ENCODE peak calls at places on chromosomes 13 and 19, in ten cellular contexts. Q is sigmoid colon, G is H1, B is body of pancreas, E is IMR-90, V is HepG2, N is upper lobe of left lung, T is stomach, O is Peyer's patch, Y is breast epithelium. C is an unnamed sample.

GRCh38 chr13:21326155-21327030 is 132.7 kb downstream of the ZDHHC20 start:
- DNase-seq in Q (peak), G (peak), B (peak), E (peak), V (no peak), N (peak), T (peak), O (peak), Y (no peak), C (no peak)

GRCh38 chr13:69959041-69959440 is 148.6 kb upstream of the ATXN8OS start:
- DNase-seq in Q (no peak), G (no peak), B (no peak), E (no peak), V (no peak), N (no peak), T (no peak), O (no peak), Y (no peak), C (no peak)

GRCh38 chr19:4322942-4323665 is 15.5 kb downstream of the STAP2 start:
- DNase-seq in Q (no peak), G (no peak), B (peak), E (no peak), V (no peak), N (peak), T (peak), O (no peak), Y (no peak), C (no peak)

GRCh38 chr19:13441810-13442512 is 64.3 kb downstream of the CACNA1A start:
- DNase-seq in Q (no peak), G (peak), B (peak), E (peak), V (peak), N (no peak), T (no peak), O (peak), Y (peak), C (no peak)

GRCh38 chr19:44951179-44952159 is 3.7 kb upstream of the CLPTM1 start:
- DNase-seq in Q (peak), G (peak), B (peak), E (peak), V (peak), N (no peak), T (peak), O (peak), Y (peak), C (no peak)

GRCh38 chr13:99434258-99434788 is 66.9 kb upstream of the TM9SF2 start:
- DNase-seq in Q (no peak), G (no peak), B (no peak), E (no peak), V (peak), N (no peak), T (peak), O (peak), Y (no peak), C (no peak)

GRCh38 chr13:97191143-97191542 is 31.0 kb upstream of the MBNL2 start:
- DNase-seq in Q (no peak), G (no peak), B (no peak), E (no peak), V (no peak), N (no peak), T (no peak), O (peak), Y (no peak), C (no peak)

GRCh38 chr13:28117689-28118377 is 17.5 kb upstream of the FLT3 start:
- DNase-seq in Q (no peak), G (no peak), B (peak), E (no peak), V (no peak), N (no peak), T (peak), O (peak), Y (no peak), C (no peak)

GRCh38 chr13:83622422-83622784 is 259.9 kb downstream of the SLITRK1 start:
- DNase-seq in Q (no peak), G (no peak), B (no peak), E (peak), V (no peak), N (no peak), T (no peak), O (no peak), Y (no peak), C (no peak)

GRCh38 chr13:35164324-35164932 is 222.4 kb downstream of the NBEA start:
- DNase-seq in Q (no peak), G (no peak), B (no peak), E (peak), V (peak), N (no peak), T (no peak), O (no peak), Y (no peak), C (no peak)

GRCh38 chr19:33796164-33797100 is at the start of gene KCTD15:
- DNase-seq in Q (no peak), G (peak), B (peak), E (peak), V (no peak), N (peak), T (peak), O (no peak), Y (no peak), C (no peak)

GRCh38 chr19:8000298-8001038 is 5.0 kb downstream of the ELAVL1 start:
- DNase-seq in Q (no peak), G (no peak), B (peak), E (no peak), V (no peak), N (no peak), T (no peak), O (no peak), Y (no peak), C (no peak)

GRCh38 chr13:109521719-109522118 is 264.7 kb downstream of the IRS2 start:
- DNase-seq in Q (no peak), G (no peak), B (no peak), E (no peak), V (no peak), N (peak), T (no peak), O (no peak), Y (no peak), C (no peak)

GRCh38 chr19:8887364-8887763 is 55.2 kb downstream of the MBD3L1 start:
- DNase-seq in Q (no peak), G (no peak), B (no peak), E (no peak), V (no peak), N (no peak), T (no peak), O (no peak), Y (no peak), C (no peak)

GRCh38 chr19:41449079-41449864 is 6.3 kb downstream of the ERICH4 start:
- DNase-seq in Q (peak), G (peak), B (peak), E (peak), V (peak), N (peak), T (peak), O (peak), Y (peak), C (no peak)

GRCh38 chr13:101649490-101650126 is 197.1 kb downstream of the ITGBL1 start:
- DNase-seq in Q (no peak), G (no peak), B (no peak), E (peak), V (no peak), N (no peak), T (no peak), O (no peak), Y (no peak), C (no peak)

GRCh38 chr13:33800646-33801186 is 17.2 kb upstream of the RFC3 start:
- DNase-seq in Q (no peak), G (no peak), B (no peak), E (no peak), V (no peak), N (no peak), T (no peak), O (no peak), Y (no peak), C (no peak)

GRCh38 chr19:1395194-1396018 is 5.9 kb downstream of the GAMT start:
- DNase-seq in Q (no peak), G (no peak), B (peak), E (no peak), V (no peak), N (peak), T (peak), O (no peak), Y (no peak), C (no peak)

GRCh38 chr13:31261241-31261640 is 61.5 kb downstream of the B3GLCT start:
- DNase-seq in Q (no peak), G (no peak), B (no peak), E (no peak), V (no peak), N (no peak), T (no peak), O (no peak), Y (no peak), C (no peak)

GRCh38 chr13:65638572-65639168 is 1591.5 kb downstream of the PCDH9 start:
- DNase-seq in Q (no peak), G (no peak), B (no peak), E (peak), V (peak), N (no peak), T (no peak), O (no peak), Y (no peak), C (no peak)

GRCh38 chr13:41827507-41828213 is 133.2 kb downstream of the VWA8 start:
- DNase-seq in Q (no peak), G (no peak), B (no peak), E (peak), V (no peak), N (no peak), T (no peak), O (no peak), Y (no peak), C (no peak)

GRCh38 chr13:100694722-100695644 is 20.4 kb upstream of the TMTC4 start:
- DNase-seq in Q (no peak), G (peak), B (peak), E (peak), V (peak), N (no peak), T (peak), O (peak), Y (no peak), C (no peak)

GRCh38 chr13:98785405-98785804 is 32.9 kb upstream of the SLC15A1 start:
- DNase-seq in Q (no peak), G (no peak), B (no peak), E (no peak), V (no peak), N (no peak), T (no peak), O (peak), Y (no peak), C (no peak)

GRCh38 chr13:30340367-30341184 is 33.2 kb upstream of the KATNAL1 start:
- DNase-seq in Q (peak), G (no peak), B (peak), E (peak), V (no peak), N (no peak), T (no peak), O (peak), Y (no peak), C (peak)

GRCh38 chr13:39597828-39598227 is 5.2 kb downstream of the LHFPL6 start:
- DNase-seq in Q (no peak), G (no peak), B (no peak), E (peak), V (no peak), N (no peak), T (no peak), O (no peak), Y (no peak), C (no peak)

GRCh38 chr13:91292630-91293221 is 54.8 kb upstream of the MIR17HG start:
- DNase-seq in Q (no peak), G (no peak), B (no peak), E (no peak), V (no peak), N (no peak), T (no peak), O (no peak), Y (no peak), C (no peak)

GRCh38 chr19:30046522-30046921 is 104.5 kb downstream of the URI1 start:
- DNase-seq in Q (no peak), G (no peak), B (no peak), E (peak), V (no peak), N (no peak), T (no peak), O (no peak), Y (no peak), C (no peak)

GRCh38 chr19:43526884-43527859 is at the start of gene ETHE1:
- DNase-seq in Q (peak), G (peak), B (peak), E (peak), V (peak), N (peak), T (peak), O (peak), Y (peak), C (no peak)

GRCh38 chr13:111241862-111242261 is 78.6 kb upstream of the TEX29 start:
- DNase-seq in Q (no peak), G (no peak), B (no peak), E (no peak), V (no peak), N (no peak), T (no peak), O (no peak), Y (no peak), C (no peak)

GRCh38 chr19:897442-898039 is 4.3 kb downstream of the RNU6-9 start:
- DNase-seq in Q (no peak), G (peak), B (no peak), E (no peak), V (no peak), N (peak), T (no peak), O (no peak), Y (no peak), C (no peak)

GRCh38 chr19:1279782-1280341 is 4.5 kb downstream of the FAM174C start:
- DNase-seq in Q (peak), G (peak), B (peak), E (peak), V (peak), N (peak), T (peak), O (peak), Y (peak), C (no peak)

GRCh38 chr19:58034476-58034790 is 608 bp downstream of the ZSCAN1 start:
- DNase-seq in Q (no peak), G (peak), B (no peak), E (no peak), V (no peak), N (no peak), T (no peak), O (no peak), Y (no peak), C (no peak)
- H3K4me3 ChIP-seq in Q (peak), G (peak), B (no peak), E (no peak), V (no peak), N (peak), T (peak), O (no peak), Y (peak), C (peak)

GRCh38 chr19:6586726-6587092 is 4.2 kb downstream of the CD70 start:
- DNase-seq in Q (no peak), G (no peak), B (no peak), E (no peak), V (no peak), N (no peak), T (no peak), O (no peak), Y (no peak), C (no peak)
- TF ChIP-seq POLR2A in Q (no peak), G (no peak), B (no peak), E (no peak), V (no peak), N (no peak), T (no peak), O (no peak), Y (no peak), C (no peak)

GRCh38 chr19:19488875-19489690 is 26.3 kb downstream of the TSSK6 start:
- DNase-seq in Q (peak), G (peak), B (peak), E (peak), V (peak), N (no peak), T (peak), O (peak), Y (peak), C (no peak)
- H3K4me3 ChIP-seq in Q (no peak), G (peak), B (no peak), E (no peak), V (no peak), N (peak), T (peak), O (no peak), Y (peak), C (peak)

GRCh38 chr19:39412100-39412866 is at the start of gene PLEKHG2:
- DNase-seq in Q (peak), G (peak), B (peak), E (peak), V (peak), N (peak), T (peak), O (peak), Y (peak), C (no peak)

GRCh38 chr19:39411832-39412099 is 703 bp upstream of the PLEKHG2 start:
- DNase-seq in Q (peak), G (peak), B (peak), E (peak), V (peak), N (no peak), T (peak), O (peak), Y (peak), C (no peak)

GRCh38 chr19:39413269-39413902 is 917 bp downstream of the PLEKHG2 start:
- DNase-seq in Q (peak), G (peak), B (no peak), E (peak), V (no peak), N (peak), T (no peak), O (peak), Y (no peak), C (no peak)

GRCh38 chr19:39413903-39414608 is 1.6 kb downstream of the PLEKHG2 start:
- DNase-seq in Q (peak), G (peak), B (no peak), E (peak), V (peak), N (peak), T (no peak), O (no peak), Y (no peak), C (no peak)

GRCh38 chr19:39412867-39413268 is 399 bp downstream of the PLEKHG2 start:
- DNase-seq in Q (no peak), G (no peak), B (no peak), E (no peak), V (no peak), N (no peak), T (no peak), O (no peak), Y (no peak), C (no peak)
- TF ChIP-seq POLR2A in Q (no peak), G (no peak), B (no peak), E (no peak), V (no peak), N (no peak), T (no peak), O (no peak), Y (peak), C (no peak)

DNA sequence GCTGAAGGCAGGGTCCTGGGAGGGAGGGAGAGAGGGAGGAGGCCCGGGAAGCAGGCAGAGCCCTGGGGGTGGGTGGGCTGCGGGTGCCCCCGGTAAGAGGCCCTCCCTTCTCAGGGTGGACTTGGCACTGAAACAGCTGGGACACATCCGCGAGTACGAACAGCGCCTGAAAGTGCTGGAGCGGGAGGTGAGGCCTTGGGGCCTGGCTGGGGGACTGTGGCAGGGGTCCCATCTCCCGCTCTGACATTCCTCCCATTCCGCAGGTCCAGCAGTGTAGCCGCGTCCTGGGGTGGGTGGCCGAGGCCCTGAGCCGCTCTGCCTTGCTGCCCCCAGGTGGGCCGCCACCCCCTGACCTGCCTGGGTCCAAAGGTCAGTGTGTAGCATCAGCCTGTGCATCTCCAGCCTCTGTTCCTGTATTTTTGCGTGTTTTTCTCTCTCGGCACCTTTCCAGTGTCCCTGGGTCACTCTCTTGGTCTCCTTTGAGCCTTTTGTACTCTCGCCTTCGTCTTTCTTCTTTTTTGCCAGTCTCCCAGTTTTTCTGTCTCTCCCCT is 53.4 kb downstream of the TRPM4 start:
- DNase-seq in Q (no peak), G (no peak), B (no peak), E (no peak), V (no peak), N (peak), T (no peak), O (no peak), Y (no peak), C (no peak)
- H3K4me3 ChIP-seq in Q (peak), G (peak), B (no peak), E (no peak), V (no peak), N (no peak), T (no peak), O (no peak), Y (no peak), C (no peak)

GRCh38 chr19:39796000-39796498 is 17.4 kb downstream of the LEUTX start:
- DNase-seq in Q (no peak), G (no peak), B (no peak), E (no peak), V (no peak), N (no peak), T (no peak), O (no peak), Y (no peak), C (no peak)
- TF ChIP-seq POLR2A in Q (no peak), G (peak), B (no peak), E (no peak), V (no peak), N (no peak), T (no peak), O (no peak), Y (no peak), C (no peak)

DNA sequence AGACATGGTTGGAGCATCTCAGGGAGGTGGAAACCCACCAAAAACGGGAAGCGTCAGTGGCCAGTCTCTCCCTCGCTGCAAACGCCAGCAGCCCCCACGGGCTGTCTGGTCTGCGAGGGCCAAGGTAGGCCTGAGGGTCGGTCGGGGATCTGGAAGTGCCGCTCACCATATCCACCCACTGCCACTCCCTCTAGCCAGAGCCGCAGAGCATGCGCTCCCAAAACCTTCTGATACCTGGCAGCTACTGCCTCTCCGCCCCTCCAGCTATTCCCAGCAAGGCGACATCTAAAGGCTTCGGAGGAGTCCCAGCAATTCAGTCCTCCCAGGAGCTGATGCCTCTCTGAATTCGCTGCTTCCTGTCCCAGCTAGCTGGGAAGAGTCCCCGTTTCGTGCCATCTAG is 4.4 kb upstream of the FKRP start:
- DNase-seq in Q (no peak), G (no peak), B (no peak), E (no peak), V (no peak), N (no peak), T (no peak), O (no peak), Y (no peak), C (no peak)
- H3K4me3 ChIP-seq in Q (no peak), G (no peak), B (no peak), E (no peak), V (no peak), N (no peak), T (no peak), O (no peak), Y (no peak), C (no peak)

C was measured in vagina.